ENCODE peak calls at places on chromosomes 7 and 10, in four cellular contexts. Q is HepG2, X is H1, J is GM12878. C is an unnamed sample.

GRCh38 chr7:38189256-38189938 is 11.4 kb downstream of the STARD3NL start:
- DNase-seq in Q (no peak), X (no peak), J (no peak), C (no peak)

GRCh38 chr10:124539935-124540641 is 78.5 kb downstream of the LHPP start:
- DNase-seq in Q (peak; percentile 22), X (peak; percentile 25), J (no peak), C (peak; percentile 64)

GRCh38 chr10:35259769-35260397 is 76.4 kb upstream of the CCNY start:
- DNase-seq in Q (peak; percentile 14), J (no peak), X (no peak), C (no peak)

GRCh38 chr10:2529945-2530344 is 537.4 kb upstream of the PFKP start:
- DNase-seq in X (no peak), Q (no peak), J (no peak), C (no peak)

GRCh38 chr7:309586-310228 is 19.7 kb downstream of the FOXL3 start:
- DNase-seq in X (no peak), J (no peak), Q (no peak), C (no peak)

GRCh38 chr10:28532223-28532508 is 752 bp upstream of the WAC start:
- DNase-seq in Q (peak; percentile 27), J (no peak), X (no peak), C (no peak)

GRCh38 chr10:1807196-1807595 is 69.9 kb upstream of the ADARB2 start:
- DNase-seq in X (no peak), J (no peak), Q (no peak), C (no peak)

GRCh38 chr7:44276571-44277101 is 48.8 kb downstream of the CAMK2B start:
- DNase-seq in J (no peak), Q (no peak), X (no peak), C (no peak)

GRCh38 chr7:101547916-101548599 is 81.0 kb downstream of the MYL10 start:
- DNase-seq in X (no peak), Q (no peak), J (no peak), C (no peak)

GRCh38 chr10:103276941-103277712 is at the start of gene INA:
- DNase-seq in X (no peak), J (no peak), Q (no peak), C (no peak)

GRCh38 chr7:71457881-71458590 is 326.1 kb downstream of the GALNT17 start:
- DNase-seq in J (no peak), X (no peak), Q (no peak), C (no peak)

GRCh38 chr10:116170815-116171250 is 102.2 kb downstream of the GFRA1 start:
- DNase-seq in Q (no peak), J (no peak), X (no peak), C (no peak)

GRCh38 chr7:41869596-41869995 is 166.7 kb upstream of the INHBA start:
- DNase-seq in J (no peak), X (no peak), Q (no peak), C (no peak)

DNA sequence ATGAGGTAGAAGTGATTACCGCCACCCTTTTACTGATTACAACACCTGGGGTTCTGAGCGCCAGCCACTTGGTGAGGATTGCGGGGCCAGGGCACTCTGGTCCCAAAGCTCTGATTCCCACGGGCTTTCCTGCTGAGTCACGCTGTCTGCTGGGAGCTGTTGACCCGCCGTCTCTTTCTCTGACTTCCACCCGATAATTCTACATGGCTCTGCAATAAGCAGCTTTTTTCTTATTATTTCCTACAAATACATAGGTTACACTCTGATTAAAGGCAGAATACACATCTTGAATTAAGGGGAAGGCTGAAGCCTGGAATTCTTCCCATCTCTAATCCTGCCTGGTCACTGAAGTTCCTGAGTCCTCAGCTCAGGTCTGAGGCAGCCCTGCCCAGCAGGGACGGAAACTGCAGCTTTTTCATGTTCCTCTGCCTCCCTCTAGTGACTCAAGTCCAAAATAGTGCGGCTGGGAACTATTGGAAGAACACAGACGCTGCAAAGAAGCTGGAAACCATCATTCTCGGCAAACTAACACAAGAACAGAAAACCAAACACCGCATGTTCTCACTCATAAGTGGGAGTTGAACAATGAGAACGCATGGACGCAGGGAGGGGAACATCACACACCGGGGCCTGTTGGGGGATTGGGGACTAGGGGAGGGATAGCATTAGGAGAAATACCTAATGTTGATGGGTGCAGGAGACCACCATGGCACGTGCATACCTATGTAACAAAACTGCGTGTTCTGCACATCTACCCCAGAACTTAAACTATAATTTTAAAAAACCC is 178.3 kb downstream of the PRKCQ start:
- DNase-seq in Q (peak; percentile 83), X (peak; percentile 65), J (peak; percentile 37), C (peak; percentile 81)
- TF ChIP-seq BRCA1 in Q (no peak), X (no peak), J (no peak), C (no peak)

DNA sequence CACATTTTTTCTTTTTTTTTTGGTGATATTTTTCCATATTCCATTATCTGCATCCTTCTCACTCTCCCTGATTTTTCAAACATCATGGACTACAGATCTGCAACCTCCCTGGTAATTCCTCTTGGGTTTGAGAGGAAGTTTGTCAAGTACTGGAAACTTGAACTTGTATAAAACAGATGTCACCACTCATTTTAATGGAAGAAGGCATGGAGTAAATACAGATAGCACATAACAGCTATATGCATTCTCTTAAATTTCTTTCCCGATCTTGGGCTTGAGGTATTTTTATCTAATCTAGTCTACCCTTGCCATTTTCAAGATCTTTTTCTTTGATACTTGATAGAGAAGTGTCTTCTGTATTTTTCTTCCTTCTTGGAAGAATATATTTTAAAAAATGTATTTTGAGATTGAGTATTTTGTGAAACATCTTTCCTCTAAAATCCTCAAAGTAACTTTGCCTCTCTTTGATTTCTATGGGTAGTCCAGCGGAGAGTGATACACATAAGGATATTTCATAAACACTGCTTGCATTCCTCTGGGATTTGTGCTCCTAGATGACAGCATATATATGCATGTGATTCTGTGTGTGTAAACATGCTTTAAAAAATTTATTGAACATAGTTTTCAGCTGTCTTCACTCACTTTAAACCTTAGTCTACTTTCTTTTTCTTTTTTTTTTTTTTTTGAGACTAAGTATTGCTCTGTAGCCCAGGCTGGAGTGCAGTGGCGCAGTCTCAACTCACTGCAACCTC is 84.4 kb downstream of the KAT6B start:
- DNase-seq in J (no peak), X (no peak), Q (no peak), C (no peak)
- TF ChIP-seq BRCA1 in J (no peak), X (no peak), Q (no peak), C (no peak)

GRCh38 chr10:114045071-114045737 is 1.5 kb downstream of the ADRB1 start:
- DNase-seq in X (no peak), J (no peak), Q (no peak), C (no peak)
- TF ChIP-seq BRCA1 in X (no peak), J (no peak), Q (no peak), C (no peak)

GRCh38 chr10:86367339-86367951 is 850 bp upstream of the GRID1 start:
- DNase-seq in J (no peak), X (no peak), Q (no peak), C (no peak)

GRCh38 chr10:86368046-86368445 is 1.5 kb upstream of the GRID1 start:
- DNase-seq in X (no peak), Q (no peak), J (no peak), C (no peak)

GRCh38 chr10:86370006-86370585 is 3.5 kb upstream of the GRID1 start:
- DNase-seq in J (no peak), Q (no peak), X (no peak), C (no peak)

GRCh38 chr10:86366902-86367338 is 325 bp upstream of the GRID1 start:
- DNase-seq in X (no peak), J (no peak), Q (no peak), C (no peak)

DNA sequence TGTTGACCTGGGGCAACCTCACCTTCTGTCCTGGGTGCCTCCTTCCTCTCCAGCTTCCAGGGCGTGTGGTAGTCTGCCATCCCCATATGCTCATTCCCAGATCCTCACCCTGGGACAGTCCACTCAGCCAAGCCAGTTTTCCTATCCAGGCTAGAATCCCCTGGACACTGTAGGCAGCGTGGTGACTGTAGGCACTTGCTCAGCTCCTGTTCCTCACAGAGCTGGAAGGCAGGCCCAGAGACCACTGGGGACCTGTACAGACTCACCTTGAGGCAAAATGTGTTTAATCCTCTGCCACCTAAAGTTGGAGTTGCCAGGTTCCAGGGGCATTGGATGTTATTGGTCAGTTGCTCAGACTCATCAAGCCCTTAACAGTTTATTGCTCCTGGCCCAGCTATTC is 2.4 kb upstream of the GRID1 start:
- DNase-seq in Q (no peak), X (no peak), J (no peak), C (no peak)
- TF ChIP-seq BRCA1 in Q (no peak), X (no peak), J (no peak), C (no peak)

DNA sequence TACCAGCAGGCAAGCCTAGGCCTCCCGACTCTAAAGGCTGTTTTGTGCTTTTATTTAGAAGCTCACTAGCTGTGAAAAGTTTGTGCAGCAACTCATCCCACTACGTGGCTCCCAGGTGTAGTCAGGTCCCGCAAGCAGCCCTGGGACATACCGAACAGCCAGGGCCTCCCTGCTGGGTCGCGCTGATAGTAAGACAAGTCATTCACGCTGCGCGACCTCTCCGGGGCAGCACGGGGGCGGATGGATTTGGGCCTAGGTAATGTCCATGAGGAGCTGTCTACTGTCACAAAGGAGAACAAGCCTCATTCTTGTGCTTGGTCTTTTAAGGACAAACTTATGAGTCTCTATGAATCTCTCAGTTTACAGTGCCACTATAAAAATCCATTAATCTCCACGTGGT is 546.7 kb downstream of the PHTF2 start:
- DNase-seq in J (no peak), Q (no peak), X (no peak), C (peak; percentile 15)
- TF ChIP-seq BRCA1 in J (no peak), Q (no peak), X (no peak), C (no peak)

DNA sequence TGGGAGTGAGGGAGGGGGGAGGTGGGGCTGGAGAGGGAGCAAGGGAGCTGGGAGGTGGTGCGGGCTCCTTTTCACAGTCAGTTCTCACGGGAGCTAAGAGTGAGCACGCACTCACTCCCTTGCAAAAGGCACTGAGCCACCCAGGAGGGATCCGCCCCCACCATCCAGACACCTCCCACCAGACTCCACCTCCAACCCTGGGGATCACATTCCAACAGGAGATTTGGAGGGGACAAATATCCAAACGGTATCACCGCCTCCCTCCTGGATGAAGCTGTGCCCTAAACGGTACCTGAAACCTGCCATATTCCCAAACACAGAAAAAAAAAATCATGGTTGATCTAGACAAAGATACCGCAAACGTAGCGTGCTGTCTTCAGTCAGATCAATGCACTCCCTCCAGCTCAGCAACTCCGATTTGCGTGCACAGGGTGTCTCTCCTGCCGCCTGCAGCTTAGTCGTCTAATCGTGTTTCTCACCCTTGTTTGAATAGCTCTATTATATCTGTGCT is 20.3 kb upstream of the PRKAG2 start:
- DNase-seq in J (no peak), X (no peak), Q (no peak), C (no peak)
- TF ChIP-seq BRCA1 in J (no peak), X (no peak), Q (no peak), C (no peak)

GRCh38 chr10:121927361-121927840 is 430 bp downstream of the ATE1 start:
- DNase-seq in Q (peak; percentile 58), X (no peak), J (no peak), C (no peak)
- TF ChIP-seq BRCA1 in Q (no peak), X (no peak), J (no peak), C (no peak)